ENCODE peak calls at places on chromosomes 11 and 22, in four cellular contexts. M is frontal cortex, V is heart left ventricle, O is AG20443. F is an unnamed sample.

GRCh38 chr11:91591021-91591420 is 633.6 kb upstream of the FAT3 start:
- DNase-seq in V (no peak), M (no peak), O (no peak), F (no peak)

GRCh38 chr11:94400839-94401772 is at the start of gene GPR83:
- DNase-seq in O (peak; percentile 60), V (no peak), M (peak; percentile 57), F (no peak)

GRCh38 chr22:37566329-37566837 is 6.1 kb downstream of the CDC42EP1 start:
- DNase-seq in O (no peak), V (peak; percentile 33), M (peak; percentile 31), F (no peak)

GRCh38 chr11:61325649-61326414 is 7.1 kb downstream of the DDB1 start:
- DNase-seq in M (no peak), V (no peak), O (no peak), F (no peak)

GRCh38 chr22:45328822-45329535 is 19.2 kb downstream of the FAM118A start:
- DNase-seq in O (no peak), M (no peak), V (no peak), F (no peak)

GRCh38 chr11:12330491-12331231 is 46.7 kb upstream of the PARVA start:
- DNase-seq in O (no peak), V (no peak), M (no peak), F (peak; percentile 19)

GRCh38 chr11:45045692-45046471 is 95.2 kb upstream of the TP53I11 start:
- DNase-seq in V (peak; percentile 70), O (peak; percentile 81), M (peak; percentile 34), F (peak; percentile 57)

GRCh38 chr22:26846645-26847044 is 189.3 kb downstream of the MIAT start:
- DNase-seq in O (no peak), V (no peak), M (no peak), F (no peak)

GRCh38 chr11:76808158-76808557 is 25.0 kb downstream of the TSKU start:
- DNase-seq in V (no peak), M (no peak), O (peak; percentile 1), F (peak; percentile 7)

GRCh38 chr11:124481365-124482323 is 36.1 kb upstream of the OR8B8 start:
- DNase-seq in O (peak; percentile 59), M (no peak), V (peak; percentile 36), F (no peak)

GRCh38 chr11:13487661-13488030 is 8.2 kb downstream of the PTH start:
- DNase-seq in M (no peak), O (peak; percentile 24), V (no peak), F (peak; percentile 52)

GRCh38 chr11:73244589-73245240 is 26.6 kb downstream of the P2RY2 start:
- DNase-seq in M (no peak), V (no peak), O (no peak), F (no peak)

GRCh38 chr11:126485021-126485781 is 129.7 kb downstream of the ST3GAL4 start:
- DNase-seq in V (no peak), O (peak; percentile 63), M (no peak), F (no peak)

GRCh38 chr11:18196532-18196931 is 23.9 kb downstream of the MRGPRX4 start:
- DNase-seq in M (no peak), V (no peak), O (no peak), F (no peak)

GRCh38 chr11:71336996-71337772 is 84.8 kb upstream of the SHANK2 start:
- DNase-seq in V (no peak), O (no peak), M (no peak), F (no peak)

GRCh38 chr22:29073618-29074275 is 912 bp downstream of the KREMEN1 start:
- DNase-seq in V (peak; percentile 70), M (peak; percentile 54), O (peak; percentile 66), F (peak; percentile 63)

GRCh38 chr11:27697679-27698275 is 2.5 kb downstream of the BDNF start:
- DNase-seq in V (no peak), O (no peak), M (no peak), F (no peak)

GRCh38 chr22:30206964-30207363 is 39.6 kb downstream of the LIF start:
- DNase-seq in V (peak; percentile 65), M (peak; percentile 43), O (peak; percentile 92), F (peak; percentile 48)

GRCh38 chr22:45671783-45672563 is at the start of gene ATXN10:
- DNase-seq in V (peak; percentile 67), O (peak; percentile 81), M (peak; percentile 79), F (peak; percentile 70)

GRCh38 chr11:119148855-119149370 is at the start of gene ABCG4:
- DNase-seq in O (peak; percentile 47), M (peak; percentile 52), V (no peak), F (peak; percentile 33)

GRCh38 chr11:111569476-111569875 is 29.0 kb downstream of the LAYN start:
- DNase-seq in M (no peak), O (peak; percentile 47), V (no peak), F (no peak)

GRCh38 chr22:46045459-46046298 is 68.7 kb upstream of the WNT7B start:
- DNase-seq in V (peak; percentile 70), O (no peak), M (no peak), F (peak; percentile 80)

GRCh38 chr11:17604201-17604912 is 57.3 kb downstream of the OTOG start:
- DNase-seq in V (no peak), M (no peak), O (no peak), F (no peak)

GRCh38 chr11:128457874-128458273 is 129.5 kb downstream of the ETS1 start:
- DNase-seq in V (no peak), O (no peak), M (no peak), F (no peak)

GRCh38 chr11:130145975-130146776 is 13.4 kb upstream of the ST14 start:
- DNase-seq in O (peak; percentile 53), V (peak; percentile 58), M (no peak), F (peak; percentile 73)

GRCh38 chr11:44443836-44444769 is 121.4 kb upstream of the CD82 start:
- DNase-seq in O (no peak), M (no peak), V (no peak), F (no peak)

GRCh38 chr22:39114157-39114511 is 17.1 kb downstream of the APOBEC3H start:
- DNase-seq in M (no peak), V (no peak), O (no peak), F (no peak)